ENCODE peak calls at places on chromosomes 4 and X, in six cellular contexts. S is choroid plexus epithelial cell, A is HT-29, H is IMR-90, E is Calu3, C is sigmoid colon. F is an unnamed sample.

GRCh38 chrX:1649623-1650022 is 34.8 kb downstream of the ASMT start:
- DNase-seq in S (peak; percentile 24), A (no peak), H (no peak), E (no peak), C (no peak), F (no peak)

GRCh38 chrX:95057341-95057740 is 1383.3 kb downstream of the FAM133A start:
- DNase-seq in S (peak; percentile 9), A (no peak), H (peak; percentile 4), E (no peak), C (no peak), F (peak; percentile 28)

GRCh38 chrX:23334871-23335599 is 386 bp downstream of the PTCHD1 start:
- DNase-seq in S (no peak), A (no peak), H (no peak), E (peak; percentile 12), C (no peak), F (no peak)

GRCh38 chr4:184370711-184371389 is 103.5 kb downstream of the IRF2 start:
- DNase-seq in S (peak; percentile 47), A (no peak), H (peak; percentile 29), E (no peak), C (no peak), F (no peak)

GRCh38 chr4:6404611-6405416 is 67.6 kb downstream of the PPP2R2C start:
- DNase-seq in S (no peak), A (no peak), H (no peak), E (no peak), C (no peak), F (no peak)

GRCh38 chrX:27186671-27187070 is 276.5 kb downstream of the PPP4R3C start:
- DNase-seq in S (peak; percentile 54), A (peak; percentile 44), H (peak; percentile 28), E (peak; percentile 31), C (no peak), F (peak; percentile 50)

GRCh38 chr4:184455299-184455698 is 19.1 kb downstream of the IRF2 start:
- DNase-seq in S (no peak), A (no peak), H (no peak), E (no peak), C (no peak), F (no peak)

GRCh38 chrX:26845051-26845450 is 618.1 kb downstream of the PPP4R3C start:
- DNase-seq in S (peak; percentile 73), A (no peak), H (no peak), E (no peak), C (no peak), F (no peak)

GRCh38 chr4:185142911-185143595 is at the start of gene SLC25A4:
- DNase-seq in S (peak; percentile 65), A (peak; percentile 60), H (peak; percentile 62), E (peak; percentile 86), C (peak; percentile 94), F (peak; percentile 76)

GRCh38 chr4:137909910-137910309 is 332.2 kb downstream of the SLC7A11 start:
- DNase-seq in S (peak; percentile 6), A (peak; percentile 44), H (no peak), E (peak; percentile 2), C (no peak), F (no peak)

GRCh38 chr4:17347445-17347844 is 164.4 kb downstream of the QDPR start:
- DNase-seq in S (peak; percentile 59), A (peak; percentile 42), H (peak; percentile 19), E (peak; percentile 13), C (no peak), F (peak; percentile 28)

GRCh38 chrX:74421181-74422028 is at the start of gene SLC16A2:
- DNase-seq in S (peak; percentile 71), A (no peak), H (peak; percentile 79), E (peak; percentile 44), C (peak; percentile 93), F (peak; percentile 72)

GRCh38 chr4:2647403-2648158 is 108.6 kb downstream of the TNIP2 start:
- DNase-seq in S (no peak), A (no peak), H (no peak), E (no peak), C (peak; percentile 27), F (no peak)

F was measured in PC-3.